ENCODE peak calls at places on chromosomes 11 and 22, in eight cellular contexts. L is heart right ventricle, W is cardiac muscle cell, V is GM23338, T is A549, D is neuronal stem cell, A is H1, N is uterus. B is an unnamed sample. For H3K4me1, the result is how much of the 10 kb centered on the place peaks cover.

GRCh38 chr11:76086713-76087635 is 119.3 kb downstream of the WNT11 start:
- DNase-seq in L (no peak), W (no peak), V (no peak), T (no peak), D (no peak), A (no peak), N (no peak), B (no peak)

GRCh38 chr11:130418210-130418609 is 10.2 kb downstream of the ADAMTS8 start:
- DNase-seq in L (no peak), W (no peak), V (no peak), T (no peak), D (no peak), A (no peak), N (no peak), B (no peak)

GRCh38 chr11:77833302-77833701 is 12.4 kb downstream of the AAMDC start:
- DNase-seq in L (no peak), W (no peak), V (no peak), T (no peak), D (no peak), A (no peak), N (no peak), B (no peak)

GRCh38 chr11:92707173-92707619 is 262.3 kb upstream of the MTNR1B start:
- DNase-seq in L (no peak), W (peak), V (no peak), T (no peak), D (no peak), A (no peak), N (no peak), B (no peak)

GRCh38 chr22:38599466-38599865 is 29.5 kb upstream of the DMC1 start:
- DNase-seq in L (no peak), W (no peak), V (no peak), T (no peak), D (no peak), A (no peak), N (no peak), B (no peak)

GRCh38 chr11:80724366-80724765 is 1283.5 kb upstream of the TENM4 start:
- DNase-seq in L (no peak), W (no peak), V (no peak), T (no peak), D (no peak), A (no peak), N (no peak), B (no peak)

GRCh38 chr11:125955856-125956255 is 10.0 kb downstream of the VSIG10L2 start:
- DNase-seq in L (no peak), W (no peak), V (no peak), T (no peak), D (no peak), A (no peak), N (no peak), B (no peak)

GRCh38 chr11:128599729-128600128 is 12.4 kb upstream of the ETS1 start:
- DNase-seq in L (no peak), W (no peak), V (no peak), T (no peak), D (no peak), A (no peak), N (no peak), B (no peak)

GRCh38 chr22:33492210-33492651 is 428.0 kb downstream of the LARGE1 start:
- DNase-seq in L (no peak), W (no peak), V (peak), T (no peak), D (no peak), A (no peak), N (no peak), B (no peak)

GRCh38 chr11:117010808-117011540 is 87.3 kb downstream of the SIK3 start:
- DNase-seq in L (no peak), W (peak), V (no peak), T (peak), D (no peak), A (no peak), N (peak), B (no peak)

GRCh38 chr11:119315139-119316016 is 1.6 kb downstream of the MCAM start:
- DNase-seq in L (peak), W (no peak), V (peak), T (no peak), D (no peak), A (no peak), N (no peak), B (peak)

GRCh38 chr11:8038393-8038792 is 42.6 kb upstream of the TUB start:
- DNase-seq in L (no peak), W (no peak), V (peak), T (no peak), D (peak), A (no peak), N (no peak), B (no peak)

GRCh38 chr11:44310456-44311272 is 725 bp upstream of the ALX4 start:
- DNase-seq in L (no peak), W (no peak), V (peak), T (no peak), D (no peak), A (no peak), N (no peak), B (no peak)

GRCh38 chr11:70788247-70789022 is 390.1 kb downstream of the CTTN start:
- DNase-seq in L (no peak), W (peak), V (no peak), T (peak), D (no peak), A (no peak), N (no peak), B (no peak)

GRCh38 chr11:62708423-62709261 is 1.2 kb downstream of the GNG3 start:
- DNase-seq in L (no peak), W (no peak), V (peak), T (no peak), D (no peak), A (no peak), N (peak), B (peak)

GRCh38 chr11:20668844-20669832 is at the start of gene NELL1:
- DNase-seq in L (no peak), W (peak), V (peak), T (no peak), D (no peak), A (no peak), N (no peak), B (no peak)

GRCh38 chr11:72985645-72986044 is 156.5 kb downstream of the FCHSD2 start:
- DNase-seq in L (no peak), W (peak), V (no peak), T (no peak), D (no peak), A (no peak), N (no peak), B (no peak)

GRCh38 chr11:59152312-59152967 is 9.8 kb downstream of the FAM111A start:
- DNase-seq in L (no peak), W (no peak), V (no peak), T (no peak), D (no peak), A (no peak), N (no peak), B (no peak)

GRCh38 chr11:85844439-85845051 is 10.6 kb upstream of the CCDC83 start:
- DNase-seq in L (no peak), W (no peak), V (no peak), T (peak), D (no peak), A (no peak), N (no peak), B (no peak)

GRCh38 chr11:32985600-32985999 is 30.1 kb upstream of the DEPDC7 start:
- DNase-seq in L (no peak), W (no peak), V (no peak), T (no peak), D (no peak), A (no peak), N (no peak), B (no peak)

GRCh38 chr11:107731911-107732310 is 20.1 kb upstream of the SLN start:
- DNase-seq in L (no peak), W (no peak), V (no peak), T (no peak), D (no peak), A (no peak), N (no peak), B (no peak)

GRCh38 chr11:79264284-79264683 is 176.5 kb downstream of the TENM4 start:
- DNase-seq in L (no peak), W (peak), V (no peak), T (no peak), D (no peak), A (no peak), N (no peak), B (no peak)

GRCh38 chr11:67616431-67617242 is 9.9 kb downstream of the NDUFV1 start:
- DNase-seq in L (peak), W (no peak), V (no peak), T (no peak), D (no peak), A (no peak), N (no peak), B (no peak)

GRCh38 chr11:74611369-74611861 is 19.0 kb downstream of the POLD3 start:
- DNase-seq in L (no peak), W (peak), V (peak), T (peak), D (no peak), A (no peak), N (no peak), B (no peak)

GRCh38 chr11:76658231-76658630 is 12.3 kb downstream of the LRRC32 start:
- DNase-seq in L (no peak), W (no peak), V (no peak), T (no peak), D (no peak), A (no peak), N (no peak), B (no peak)

GRCh38 chr11:45939836-45940235 is 17.4 kb downstream of the LARGE2 start:
- DNase-seq in L (no peak), W (peak), V (no peak), T (no peak), D (no peak), A (no peak), N (no peak), B (no peak)

GRCh38 chr11:130915556-130916237 is 582 bp downstream of the SNX19 start:
- DNase-seq in L (no peak), W (no peak), V (peak), T (no peak), D (no peak), A (no peak), N (no peak), B (no peak)

GRCh38 chr11:1563697-1564534 is 8.2 kb downstream of the DUSP8 start:
- DNase-seq in L (no peak), W (no peak), V (no peak), T (no peak), D (no peak), A (no peak), N (no peak), B (no peak)

GRCh38 chr11:119584193-119585037 is 144.6 kb downstream of the NECTIN1 start:
- DNase-seq in L (no peak), W (peak), V (peak), T (peak), D (peak), A (peak), N (no peak), B (no peak)

GRCh38 chr11:26201411-26201810 is 130.5 kb upstream of the ANO3 start:
- DNase-seq in L (no peak), W (no peak), V (no peak), T (no peak), D (no peak), A (no peak), N (no peak), B (no peak)

DNA sequence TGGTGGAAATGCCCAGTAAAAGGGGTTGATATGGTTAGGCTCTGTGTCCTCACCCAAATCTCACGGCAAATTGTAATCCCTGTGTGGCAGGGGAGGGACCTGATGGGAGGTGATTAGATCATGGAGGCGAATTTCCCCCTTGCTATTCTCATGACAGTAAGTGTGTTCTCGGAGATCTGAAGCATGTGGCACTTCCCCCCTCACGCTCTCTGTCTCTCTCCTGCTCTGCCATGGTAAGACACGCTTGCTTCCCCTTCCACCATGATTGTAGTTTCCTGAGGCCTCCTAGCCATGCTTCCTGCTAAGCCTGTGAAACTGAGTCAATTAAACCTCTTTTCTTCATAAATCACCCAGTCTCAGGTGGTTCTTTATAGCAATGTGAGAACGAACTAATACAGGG is 37.4 kb downstream of the PACSIN2 start:
- DNase-seq in L (no peak), W (no peak), V (no peak), T (no peak), D (no peak), A (no peak), N (no peak), B (no peak)
- H3K27ac ChIP-seq in L (peak), W (no peak), V (peak), T (no peak), D (no peak), A (no peak), N (no peak), B (no peak)

GRCh38 chr11:6598555-6598954 is 4.9 kb downstream of the RRP8 start:
- DNase-seq in L (no peak), W (no peak), V (no peak), T (no peak), D (no peak), A (no peak), N (peak), B (no peak)
- H3K4me1 ChIP-seq in L (half or more), W (under half), V (under half), T (under half), D (under half), A (under half), N (under half), B (under half)

DNA sequence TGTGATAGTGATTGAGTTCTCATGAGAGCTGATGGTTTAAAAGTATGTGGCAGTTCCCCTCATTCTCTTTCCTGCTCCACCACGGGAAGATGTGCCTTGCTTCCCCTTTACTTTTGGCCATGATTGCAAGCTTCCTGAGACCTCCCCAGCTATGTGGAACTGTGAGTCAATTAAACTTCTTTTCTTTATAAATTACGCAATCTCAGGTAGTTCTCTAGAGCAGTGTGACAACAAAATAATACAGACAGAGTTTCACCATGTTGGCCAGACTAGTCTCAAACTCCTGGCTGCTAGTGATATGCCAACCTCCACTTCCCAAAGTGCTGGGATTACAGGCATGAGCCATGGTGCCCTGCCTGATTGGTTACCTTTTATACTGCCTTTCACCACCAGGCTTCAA is 755.2 kb downstream of the METTL15 start:
- DNase-seq in L (no peak), W (no peak), V (no peak), T (no peak), D (no peak), A (no peak), N (no peak), B (no peak)
- H3K27ac ChIP-seq in L (no peak), W (no peak), V (no peak), T (peak), D (no peak), A (no peak), N (no peak), B (no peak)

GRCh38 chr22:46047841-46048595 is 71.1 kb upstream of the WNT7B start:
- DNase-seq in L (no peak), W (no peak), V (no peak), T (no peak), D (no peak), A (no peak), N (peak), B (no peak)

GRCh38 chr22:46044718-46045458 is 67.9 kb upstream of the WNT7B start:
- DNase-seq in L (no peak), W (peak), V (peak), T (no peak), D (no peak), A (no peak), N (peak), B (no peak)

GRCh38 chr22:46047226-46047625 is 70.3 kb upstream of the WNT7B start:
- DNase-seq in L (no peak), W (no peak), V (no peak), T (no peak), D (no peak), A (no peak), N (peak), B (no peak)

GRCh38 chr22:46045459-46046298 is 68.7 kb upstream of the WNT7B start:
- DNase-seq in L (no peak), W (no peak), V (no peak), T (no peak), D (no peak), A (no peak), N (peak), B (no peak)

GRCh38 chr22:46046299-46046685 is 69.3 kb upstream of the WNT7B start:
- DNase-seq in L (no peak), W (no peak), V (no peak), T (no peak), D (no peak), A (no peak), N (peak), B (no peak)
- H3K4me1 ChIP-seq in L (half or more), W (under half), V (under half), T (under half), D (under half), A (under half), N (under half), B (under half)

DNA sequence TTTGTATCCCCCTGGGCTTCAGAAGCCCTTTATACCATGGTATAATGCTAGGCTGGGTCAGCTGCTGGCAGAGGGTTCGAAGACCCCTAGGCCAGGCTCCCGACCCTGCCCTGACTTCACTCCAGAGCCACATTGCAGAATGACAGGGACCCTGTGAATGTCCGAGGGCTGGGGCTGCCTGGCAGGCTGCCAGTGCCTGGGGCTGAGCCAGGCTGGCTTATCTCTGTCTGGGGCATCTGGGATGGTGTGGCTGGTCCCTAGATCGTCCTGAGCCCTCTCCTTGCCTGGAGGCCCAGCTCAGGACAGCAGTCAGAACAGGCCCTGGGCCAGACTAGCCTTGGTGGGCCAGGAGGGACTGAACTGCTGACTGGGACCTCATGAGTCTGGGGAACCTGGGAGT is 3.7 kb downstream of the ZDHHC8 start:
- DNase-seq in L (no peak), W (no peak), V (no peak), T (no peak), D (no peak), A (no peak), N (no peak), B (no peak)
- H3K27ac ChIP-seq in L (peak), W (peak), V (no peak), T (no peak), D (no peak), A (no peak), N (no peak), B (no peak)

GRCh38 chr11:64878494-64879225 is at the start of gene EHD1:
- DNase-seq in L (peak), W (peak), V (peak), T (peak), D (peak), A (peak), N (peak), B (peak)
- H3K4me1 ChIP-seq in L (half or more), W (under half), V (under half), T (under half), D (under half), A (under half), N (under half), B (under half)

GRCh38 chr11:10617551-10617950 is 49.1 kb upstream of the LYVE1 start:
- DNase-seq in L (no peak), W (no peak), V (no peak), T (no peak), D (no peak), A (no peak), N (no peak), B (no peak)
- H3K27ac ChIP-seq in L (no peak), W (no peak), V (no peak), T (no peak), D (no peak), A (no peak), N (peak), B (no peak)

DNA sequence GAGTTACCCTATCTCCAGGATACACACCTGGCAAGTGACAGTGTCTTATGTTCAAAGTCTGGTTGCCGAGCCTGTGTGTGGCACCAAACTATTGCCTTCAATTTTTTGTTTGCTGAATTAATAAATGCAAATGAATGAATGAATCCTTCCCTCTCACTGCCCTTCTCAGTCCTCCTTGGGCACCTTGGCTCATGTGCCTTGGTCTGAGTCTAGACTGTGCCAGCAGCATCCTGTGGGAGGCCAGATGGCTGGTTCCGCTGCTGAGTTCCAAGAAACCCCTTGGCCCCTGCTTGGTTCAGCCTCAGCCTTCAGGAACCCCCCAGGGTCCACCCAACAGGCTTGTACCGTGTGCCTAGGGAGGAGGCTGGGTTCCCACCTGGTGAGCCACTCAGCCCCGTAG is 31.0 kb downstream of the TOB2 start:
- DNase-seq in L (no peak), W (no peak), V (no peak), T (no peak), D (no peak), A (no peak), N (no peak), B (no peak)
- H3K4me1 ChIP-seq in L (half or more), W (under half), V (under half), T (under half), D (under half), A (under half), N (under half), B (under half)

GRCh38 chr22:50090141-50090714 is 422 bp downstream of the MOV10L1 start:
- DNase-seq in L (no peak), W (no peak), V (peak), T (no peak), D (no peak), A (no peak), N (no peak), B (no peak)
- H3K27ac ChIP-seq in L (no peak), W (no peak), V (no peak), T (no peak), D (no peak), A (no peak), N (no peak), B (no peak)

DNA sequence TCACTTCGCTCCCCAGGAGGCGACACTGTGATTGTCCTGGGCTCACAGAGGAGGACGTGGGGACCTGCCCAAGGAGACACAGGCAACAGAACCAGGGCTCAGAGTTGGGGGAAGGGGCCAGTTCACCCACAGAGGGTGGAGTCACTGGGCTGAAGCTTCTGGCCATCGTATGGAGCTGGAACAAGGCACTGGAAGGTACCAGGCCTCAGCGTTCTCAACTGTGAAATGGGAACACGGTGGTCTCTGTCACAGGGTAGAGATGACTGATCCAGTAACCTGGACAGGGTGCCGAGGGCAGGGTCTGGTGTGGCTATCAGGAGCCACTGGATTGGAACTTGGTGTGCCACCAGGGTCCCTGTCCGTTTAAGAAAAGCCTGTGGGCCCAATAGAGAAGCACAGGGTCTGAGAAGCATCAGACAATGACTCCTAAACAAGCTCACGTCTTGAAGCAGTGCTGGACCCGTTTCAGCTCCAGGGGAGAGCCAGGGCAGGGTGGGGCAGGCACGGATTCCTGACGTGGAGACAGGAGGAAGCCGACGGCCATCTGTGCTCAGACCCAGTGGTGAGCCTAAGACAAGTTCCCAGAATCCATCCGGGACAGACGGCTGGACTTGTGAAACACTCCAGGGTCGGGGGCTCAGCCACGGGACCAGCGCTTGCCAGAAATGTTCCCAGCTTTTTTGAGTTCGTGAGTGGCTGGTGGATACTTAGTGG is 25.0 kb upstream of the KCNQ1OT1 start:
- DNase-seq in L (no peak), W (peak), V (no peak), T (no peak), D (no peak), A (no peak), N (peak), B (no peak)
- H3K4me1 ChIP-seq in L (under half), W (under half), V (under half), T (under half), D (under half), A (under half), N (under half), B (under half)

B was measured in effector memory CD4-positive, alpha-beta T cell.